ENCODE peak calls at places on chromosomes 5 and 9, in nine cellular contexts. G is anterior cingulate cortex; D is stimulated activated CD4-positive, alpha-beta T cell treated with anti-CD3 and anti-CD28 coated beads, Interleukin-1b, Interleukin-23, amount 100 ng/mL, for 24 hours; F is T follicular helper cell; W is fibroblast of mammary gland; X is ACHN; V is activated naive CD8-positive, alpha-beta T cell treated with anti-CD3 and anti-CD28 coated beads, Interleukin-2, amount 50 U/mL, for 24 hours; K is NCI-H1436; O is SW 1271. E is an unnamed sample.

GRCh38 chr5:57450991-57451876 is 31.4 kb downstream of the ACTBL2 start:
- DNase-seq in G (no peak), D (no peak), F (no peak), W (peak), X (peak), V (no peak), K (peak), O (no peak), E (peak)

GRCh38 chr9:99922711-99923030 is 16.2 kb downstream of the STX17 start:
- DNase-seq in G (no peak), D (no peak), F (no peak), W (no peak), X (no peak), V (no peak), K (no peak), O (no peak), E (no peak)

GRCh38 chr5:110572709-110573108 is 153.8 kb downstream of the TMEM232 start:
- DNase-seq in G (no peak), D (no peak), F (no peak), W (no peak), X (no peak), V (no peak), K (no peak), O (no peak), E (no peak)

GRCh38 chr5:53253421-53253871 is 143.9 kb upstream of the MOCS2 start:
- DNase-seq in G (no peak), D (no peak), F (no peak), W (peak), X (no peak), V (no peak), K (no peak), O (peak), E (peak)

GRCh38 chr9:6845128-6845826 is 87.5 kb downstream of the KDM4C start:
- DNase-seq in G (no peak), D (no peak), F (no peak), W (no peak), X (no peak), V (no peak), K (no peak), O (no peak), E (no peak)

GRCh38 chr5:170388240-170388639 is 927 bp downstream of the KCNMB1 start:
- DNase-seq in G (no peak), D (no peak), F (no peak), W (no peak), X (no peak), V (no peak), K (no peak), O (no peak), E (no peak)

GRCh38 chr5:90421136-90421535 is 11.6 kb upstream of the CETN3 start:
- DNase-seq in G (no peak), D (no peak), F (no peak), W (peak), X (peak), V (no peak), K (no peak), O (no peak), E (peak)

GRCh38 chr9:129465834-129466535 is 154.9 kb downstream of the C9orf50 start:
- DNase-seq in G (no peak), D (no peak), F (no peak), W (no peak), X (no peak), V (no peak), K (no peak), O (no peak), E (no peak)

GRCh38 chr9:121323449-121324151 is 46.5 kb downstream of the STOM start:
- DNase-seq in G (no peak), D (no peak), F (no peak), W (no peak), X (no peak), V (no peak), K (no peak), O (no peak), E (no peak)

GRCh38 chr9:90511711-90512110 is 130.9 kb downstream of the DIRAS2 start:
- DNase-seq in G (no peak), D (no peak), F (no peak), W (no peak), X (no peak), V (no peak), K (no peak), O (no peak), E (no peak)

GRCh38 chr5:109859537-109859936 is 169.8 kb downstream of the MAN2A1 start:
- DNase-seq in G (no peak), D (no peak), F (no peak), W (peak), X (no peak), V (no peak), K (no peak), O (no peak), E (peak)

GRCh38 chr5:157747766-157748700 is 4.5 kb downstream of the LSM11 start:
- DNase-seq in G (no peak), D (no peak), F (no peak), W (peak), X (no peak), V (no peak), K (no peak), O (no peak), E (no peak)

GRCh38 chr5:132190161-132190817 is 37.4 kb downstream of the P4HA2 start:
- DNase-seq in G (no peak), D (no peak), F (no peak), W (peak), X (peak), V (no peak), K (peak), O (peak), E (peak)

GRCh38 chr5:93632327-93632726 is 49.3 kb downstream of the NR2F1 start:
- DNase-seq in G (no peak), D (no peak), F (no peak), W (no peak), X (no peak), V (no peak), K (no peak), O (no peak), E (no peak)

GRCh38 chr5:104119529-104119928 is 556.9 kb upstream of the NUDT12 start:
- DNase-seq in G (no peak), D (no peak), F (no peak), W (no peak), X (no peak), V (no peak), K (no peak), O (no peak), E (no peak)

GRCh38 chr5:128109766-128110165 is 26.2 kb downstream of the SLC12A2 start:
- DNase-seq in G (no peak), D (no peak), F (no peak), W (no peak), X (no peak), V (no peak), K (no peak), O (no peak), E (no peak)

GRCh38 chr9:83432104-83432627 is 106.0 kb downstream of the FRMD3 start:
- DNase-seq in G (peak), D (no peak), F (no peak), W (no peak), X (peak), V (no peak), K (no peak), O (peak), E (peak)

GRCh38 chr9:72160446-72161123 is 11.3 kb downstream of the GDA start:
- DNase-seq in G (no peak), D (no peak), F (no peak), W (no peak), X (no peak), V (no peak), K (no peak), O (no peak), E (no peak)

GRCh38 chr9:3730527-3730926 is 204.7 kb upstream of the RFX3 start:
- DNase-seq in G (no peak), D (no peak), F (no peak), W (no peak), X (no peak), V (no peak), K (no peak), O (no peak), E (no peak)

GRCh38 chr9:16458696-16459420 is 411.6 kb downstream of the BNC2 start:
- DNase-seq in G (no peak), D (no peak), F (no peak), W (peak), X (peak), V (no peak), K (peak), O (no peak), E (peak)